ENCODE peak calls at places on chromosomes 7 and 10, in nine cellular contexts. One of them, this sample, is unnamed.

GRCh38 chr7:13414181-13414580 is 575.3 kb downstream of the ETV1 start:
- DNase-seq in stomach: no peak
- DNase-seq in sigmoid colon: no peak
- DNase-seq in suprapubic skin: no peak
- DNase-seq in esophagus muscularis mucosa: no peak
- DNase-seq in A549: no peak
- DNase-seq in H1: no peak
- DNase-seq in SK-N-SH: no peak
- DNase-seq in tibial nerve: no peak
- DNase-seq in this sample: no peak

GRCh38 chr7:122040147-122040546 is 103.9 kb downstream of the AASS start:
- DNase-seq in H1: no peak
- DNase-seq in tibial nerve: no peak
- DNase-seq in esophagus muscularis mucosa: no peak
- DNase-seq in suprapubic skin: no peak
- DNase-seq in sigmoid colon: no peak
- DNase-seq in stomach: no peak
- DNase-seq in SK-N-SH: no peak
- DNase-seq in A549: no peak
- DNase-seq in this sample: no peak

GRCh38 chr10:78304091-78305045 is 270.7 kb downstream of the RPS24 start:
- DNase-seq in esophagus muscularis mucosa: peak
- DNase-seq in SK-N-SH: no peak
- DNase-seq in H1: peak
- DNase-seq in A549: no peak
- DNase-seq in tibial nerve: no peak
- DNase-seq in sigmoid colon: peak
- DNase-seq in stomach: no peak
- DNase-seq in suprapubic skin: no peak
- DNase-seq in this sample: no peak

GRCh38 chr7:96772295-96772694 is 62.6 kb upstream of the SEM1 start:
- DNase-seq in suprapubic skin: no peak
- DNase-seq in esophagus muscularis mucosa: no peak
- DNase-seq in tibial nerve: no peak
- DNase-seq in sigmoid colon: no peak
- DNase-seq in SK-N-SH: no peak
- DNase-seq in A549: no peak
- DNase-seq in H1: no peak
- DNase-seq in stomach: no peak
- DNase-seq in this sample: no peak

GRCh38 chr10:77532068-77532467 is 105.5 kb downstream of the KCNMA1 start:
- DNase-seq in SK-N-SH: no peak
- DNase-seq in sigmoid colon: no peak
- DNase-seq in esophagus muscularis mucosa: no peak
- DNase-seq in tibial nerve: no peak
- DNase-seq in A549: no peak
- DNase-seq in suprapubic skin: no peak
- DNase-seq in H1: no peak
- DNase-seq in stomach: no peak
- DNase-seq in this sample: no peak

GRCh38 chr7:123070702-123071286 is 75.3 kb upstream of the TAS2R16 start:
- DNase-seq in sigmoid colon: no peak
- DNase-seq in suprapubic skin: no peak
- DNase-seq in tibial nerve: no peak
- DNase-seq in esophagus muscularis mucosa: no peak
- DNase-seq in H1: no peak
- DNase-seq in A549: peak
- DNase-seq in stomach: no peak
- DNase-seq in SK-N-SH: peak
- DNase-seq in this sample: no peak

GRCh38 chr7:82275342-82275741 is 168.2 kb downstream of the CACNA2D1 start:
- DNase-seq in stomach: no peak
- DNase-seq in A549: no peak
- DNase-seq in suprapubic skin: no peak
- DNase-seq in esophagus muscularis mucosa: no peak
- DNase-seq in sigmoid colon: no peak
- DNase-seq in tibial nerve: no peak
- DNase-seq in SK-N-SH: no peak
- DNase-seq in H1: no peak
- DNase-seq in this sample: no peak

GRCh38 chr7:3289996-3290395 is 11.1 kb upstream of the SDK1 start:
- DNase-seq in tibial nerve: no peak
- DNase-seq in suprapubic skin: no peak
- DNase-seq in A549: no peak
- DNase-seq in SK-N-SH: no peak
- DNase-seq in H1: no peak
- DNase-seq in sigmoid colon: no peak
- DNase-seq in stomach: no peak
- DNase-seq in esophagus muscularis mucosa: no peak
- DNase-seq in this sample: no peak

GRCh38 chr10:3874988-3875841 is 90.2 kb upstream of the KLF6 start:
- DNase-seq in stomach: no peak
- DNase-seq in SK-N-SH: no peak
- DNase-seq in esophagus muscularis mucosa: no peak
- DNase-seq in sigmoid colon: no peak
- DNase-seq in tibial nerve: peak
- DNase-seq in A549: no peak
- DNase-seq in suprapubic skin: no peak
- DNase-seq in H1: no peak
- DNase-seq in this sample: no peak

GRCh38 chr10:69384320-69384719 is 32.4 kb downstream of the TACR2 start:
- DNase-seq in suprapubic skin: no peak
- DNase-seq in stomach: no peak
- DNase-seq in tibial nerve: no peak
- DNase-seq in H1: no peak
- DNase-seq in esophagus muscularis mucosa: no peak
- DNase-seq in sigmoid colon: no peak
- DNase-seq in A549: no peak
- DNase-seq in SK-N-SH: no peak
- DNase-seq in this sample: no peak

GRCh38 chr7:37318541-37318940 is 130.1 kb downstream of the ELMO1 start:
- DNase-seq in stomach: no peak
- DNase-seq in sigmoid colon: no peak
- DNase-seq in H1: no peak
- DNase-seq in SK-N-SH: no peak
- DNase-seq in tibial nerve: no peak
- DNase-seq in A549: no peak
- DNase-seq in esophagus muscularis mucosa: no peak
- DNase-seq in suprapubic skin: no peak
- DNase-seq in this sample: no peak

GRCh38 chr7:5755704-5756131 is 25.7 kb downstream of the RNF216 start:
- DNase-seq in H1: no peak
- DNase-seq in stomach: no peak
- DNase-seq in tibial nerve: no peak
- DNase-seq in SK-N-SH: no peak
- DNase-seq in suprapubic skin: no peak
- DNase-seq in esophagus muscularis mucosa: no peak
- DNase-seq in sigmoid colon: no peak
- DNase-seq in A549: peak
- DNase-seq in this sample: no peak

GRCh38 chr10:95784279-95784913 is 28.4 kb downstream of the ENTPD1 start:
- DNase-seq in A549: no peak
- DNase-seq in SK-N-SH: no peak
- DNase-seq in esophagus muscularis mucosa: no peak
- DNase-seq in sigmoid colon: no peak
- DNase-seq in stomach: no peak
- DNase-seq in suprapubic skin: no peak
- DNase-seq in H1: no peak
- DNase-seq in tibial nerve: no peak
- DNase-seq in this sample: no peak

GRCh38 chr7:17940302-17941170 is at the start of gene SNX13:
- DNase-seq in SK-N-SH: peak
- DNase-seq in suprapubic skin: peak
- DNase-seq in sigmoid colon: peak
- DNase-seq in A549: peak
- DNase-seq in esophagus muscularis mucosa: peak
- DNase-seq in H1: peak
- DNase-seq in tibial nerve: peak
- DNase-seq in stomach: peak
- DNase-seq in this sample: peak

GRCh38 chr10:1274098-1274745 is 218.0 kb downstream of the WDR37 start:
- DNase-seq in H1: no peak
- DNase-seq in esophagus muscularis mucosa: no peak
- DNase-seq in stomach: no peak
- DNase-seq in sigmoid colon: no peak
- DNase-seq in tibial nerve: peak
- DNase-seq in SK-N-SH: no peak
- DNase-seq in A549: no peak
- DNase-seq in suprapubic skin: peak
- DNase-seq in this sample: no peak

GRCh38 chr7:132526111-132526741 is 50.0 kb downstream of the PLXNA4 start:
- DNase-seq in suprapubic skin: no peak
- DNase-seq in A549: no peak
- DNase-seq in H1: no peak
- DNase-seq in sigmoid colon: no peak
- DNase-seq in SK-N-SH: no peak
- DNase-seq in esophagus muscularis mucosa: no peak
- DNase-seq in stomach: no peak
- DNase-seq in tibial nerve: no peak
- DNase-seq in this sample: no peak

GRCh38 chr10:74078037-74078436 is 72.6 kb downstream of the AP3M1 start:
- DNase-seq in suprapubic skin: no peak
- DNase-seq in tibial nerve: no peak
- DNase-seq in A549: peak
- DNase-seq in sigmoid colon: no peak
- DNase-seq in H1: no peak
- DNase-seq in SK-N-SH: no peak
- DNase-seq in esophagus muscularis mucosa: no peak
- DNase-seq in stomach: no peak
- DNase-seq in this sample: no peak

GRCh38 chr10:89241491-89242339 is 9.9 kb downstream of the LIPA start:
- DNase-seq in H1: no peak
- DNase-seq in tibial nerve: peak
- DNase-seq in stomach: no peak
- DNase-seq in sigmoid colon: no peak
- DNase-seq in SK-N-SH: no peak
- DNase-seq in suprapubic skin: no peak
- DNase-seq in A549: no peak
- DNase-seq in esophagus muscularis mucosa: peak
- DNase-seq in this sample: no peak

DNA sequence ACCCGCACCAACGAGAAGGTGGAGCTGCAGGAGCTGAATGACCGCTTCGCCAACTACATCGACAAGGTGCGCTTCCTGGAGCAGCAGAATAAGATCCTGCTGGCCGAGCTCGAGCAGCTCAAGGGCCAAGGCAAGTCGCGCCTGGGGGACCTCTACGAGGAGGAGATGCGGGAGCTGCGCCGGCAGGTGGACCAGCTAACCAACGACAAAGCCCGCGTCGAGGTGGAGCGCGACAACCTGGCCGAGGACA is 1.6 kb downstream of the VIM start:
- DNase-seq in SK-N-SH: no peak
- DNase-seq in esophagus muscularis mucosa: no peak
- DNase-seq in sigmoid colon: no peak
- DNase-seq in stomach: no peak
- DNase-seq in suprapubic skin: no peak
- DNase-seq in H1: peak
- DNase-seq in tibial nerve: no peak
- DNase-seq in A549: peak
- DNase-seq in this sample: no peak
- TF ChIP-seq EP300 in SK-N-SH: no peak
- TF ChIP-seq EP300 in esophagus muscularis mucosa: no peak
- TF ChIP-seq EP300 in sigmoid colon: no peak
- TF ChIP-seq EP300 in stomach: no peak
- TF ChIP-seq EP300 in suprapubic skin: no peak
- TF ChIP-seq EP300 in H1: no peak
- TF ChIP-seq EP300 in tibial nerve: no peak
- TF ChIP-seq EP300 in A549: no peak
- TF ChIP-seq EP300 in this sample: no peak

DNA sequence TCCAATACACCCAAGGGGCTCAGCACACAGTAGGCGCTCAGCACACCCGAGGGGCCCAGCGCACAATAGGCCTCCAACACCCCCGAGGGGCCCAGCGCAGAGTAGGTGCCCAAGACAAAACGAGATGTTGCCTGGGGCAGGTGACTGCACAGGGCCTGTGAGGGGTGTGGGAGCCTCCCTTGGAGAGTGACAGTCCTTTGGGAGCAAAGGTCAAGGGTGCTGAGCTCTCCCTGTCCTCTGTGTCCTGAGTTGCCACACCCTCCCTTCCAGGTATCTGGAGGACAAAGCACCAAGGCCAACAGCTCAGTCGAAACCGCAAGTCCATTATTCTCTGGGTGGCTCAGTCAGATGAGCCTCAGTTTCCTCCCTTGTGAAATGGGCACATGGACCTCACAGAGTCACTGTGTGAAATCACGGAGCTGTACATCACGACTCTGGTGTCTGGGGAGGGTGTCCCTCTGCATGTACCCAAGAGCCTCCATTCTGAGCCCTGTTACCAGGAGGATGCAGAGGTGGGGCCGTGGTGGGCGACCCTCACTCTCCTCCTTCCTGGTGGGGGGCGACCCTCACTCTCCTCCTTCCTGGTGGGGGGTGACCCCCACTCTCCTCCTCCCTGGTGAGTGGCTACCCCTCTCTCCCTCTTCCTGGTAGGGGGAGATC is 81.3 kb downstream of the FOXL3 start:
- DNase-seq in suprapubic skin: no peak
- DNase-seq in sigmoid colon: peak
- DNase-seq in stomach: peak
- DNase-seq in esophagus muscularis mucosa: no peak
- DNase-seq in tibial nerve: no peak
- DNase-seq in SK-N-SH: peak
- DNase-seq in H1: peak
- DNase-seq in A549: peak
- DNase-seq in this sample: peak
- TF ChIP-seq EP300 in suprapubic skin: no peak
- TF ChIP-seq EP300 in sigmoid colon: no peak
- TF ChIP-seq EP300 in stomach: no peak
- TF ChIP-seq EP300 in esophagus muscularis mucosa: no peak
- TF ChIP-seq EP300 in tibial nerve: no peak
- TF ChIP-seq EP300 in SK-N-SH: no peak
- TF ChIP-seq EP300 in H1: no peak
- TF ChIP-seq EP300 in A549: no peak
- TF ChIP-seq EP300 in this sample: no peak

DNA sequence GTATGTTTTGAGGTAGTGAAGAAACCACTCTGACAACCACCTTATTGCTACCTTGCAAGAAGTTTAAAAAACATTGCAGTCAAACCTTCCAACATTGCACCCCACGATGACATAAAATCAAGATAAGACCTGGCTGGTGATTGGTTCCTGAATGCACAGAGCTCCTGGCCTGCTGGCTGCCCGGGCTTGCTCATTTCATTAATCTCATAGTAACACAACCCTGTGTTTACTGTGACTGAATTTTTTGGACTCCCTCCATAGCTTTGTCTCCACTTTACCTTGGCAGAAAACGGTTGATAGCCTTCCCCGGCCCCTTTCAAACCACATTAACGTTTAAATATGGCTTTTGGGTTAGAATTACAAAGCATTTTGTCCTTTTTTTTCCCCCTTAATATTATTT is 27.5 kb downstream of the VWA2 start:
- DNase-seq in suprapubic skin: no peak
- DNase-seq in SK-N-SH: peak
- DNase-seq in stomach: peak
- DNase-seq in esophagus muscularis mucosa: no peak
- DNase-seq in A549: no peak
- DNase-seq in sigmoid colon: no peak
- DNase-seq in H1: no peak
- DNase-seq in tibial nerve: no peak
- DNase-seq in this sample: no peak
- TF ChIP-seq EP300 in suprapubic skin: no peak
- TF ChIP-seq EP300 in SK-N-SH: no peak
- TF ChIP-seq EP300 in stomach: no peak
- TF ChIP-seq EP300 in esophagus muscularis mucosa: no peak
- TF ChIP-seq EP300 in A549: no peak
- TF ChIP-seq EP300 in sigmoid colon: no peak
- TF ChIP-seq EP300 in H1: no peak
- TF ChIP-seq EP300 in tibial nerve: no peak
- TF ChIP-seq EP300 in this sample: no peak

GRCh38 chr7:9889557-9889956 is 1084.1 kb upstream of the PHF14 start:
- DNase-seq in A549: no peak
- DNase-seq in H1: no peak
- DNase-seq in stomach: no peak
- DNase-seq in suprapubic skin: no peak
- DNase-seq in tibial nerve: no peak
- DNase-seq in SK-N-SH: no peak
- DNase-seq in esophagus muscularis mucosa: no peak
- DNase-seq in sigmoid colon: no peak
- DNase-seq in this sample: no peak
- TF ChIP-seq EP300 in A549: no peak
- TF ChIP-seq EP300 in H1: no peak
- TF ChIP-seq EP300 in stomach: no peak
- TF ChIP-seq EP300 in suprapubic skin: no peak
- TF ChIP-seq EP300 in tibial nerve: no peak
- TF ChIP-seq EP300 in SK-N-SH: no peak
- TF ChIP-seq EP300 in esophagus muscularis mucosa: no peak
- TF ChIP-seq EP300 in sigmoid colon: no peak
- TF ChIP-seq EP300 in this sample: no peak